ENCODE peak calls at places on chromosomes 1 and 21, in ten cellular contexts. Z, T, B, E, R, V, J, Y, A and Q are unnamed samples.

GRCh38 chr1:57295326-57295725 is 128.5 kb downstream of the DAB1 start:
- DNase-seq in Z (no peak), T (no peak), B (no peak), E (no peak), R (no peak), V (no peak), J (no peak), Y (no peak), A (no peak), Q (no peak)

GRCh38 chr1:231803353-231803752 is 176.8 kb downstream of the DISC1 start:
- DNase-seq in Z (no peak), T (no peak), B (peak), E (no peak), R (peak), V (no peak), J (no peak), Y (no peak), A (no peak), Q (no peak)

GRCh38 chr1:52080014-52080415 is 23.9 kb downstream of the BTF3L4 start:
- DNase-seq in Z (no peak), T (no peak), B (no peak), E (no peak), R (no peak), V (no peak), J (peak), Y (no peak), A (no peak), Q (no peak)

GRCh38 chr1:174748603-174749002 is 251.1 kb upstream of the CACYBP start:
- DNase-seq in Z (no peak), T (no peak), B (no peak), E (no peak), R (no peak), V (no peak), J (no peak), Y (no peak), A (no peak), Q (no peak)

GRCh38 chr1:41666991-41667631 is 182.6 kb upstream of the EDN2 start:
- DNase-seq in Z (no peak), T (no peak), B (no peak), E (no peak), R (no peak), V (peak), J (no peak), Y (no peak), A (peak), Q (no peak)

GRCh38 chr1:118151312-118151937 is 33.6 kb downstream of the SPAG17 start:
- DNase-seq in Z (no peak), T (peak), B (no peak), E (no peak), R (peak), V (peak), J (peak), Y (no peak), A (no peak), Q (no peak)

GRCh38 chr1:63537940-63538339 is 14.6 kb downstream of the EFCAB7 start:
- DNase-seq in Z (no peak), T (no peak), B (no peak), E (no peak), R (no peak), V (no peak), J (peak), Y (no peak), A (no peak), Q (no peak)

GRCh38 chr1:20366766-20367602 is 76.3 kb downstream of the VWA5B1 start:
- DNase-seq in Z (no peak), T (no peak), B (no peak), E (peak), R (no peak), V (no peak), J (peak), Y (no peak), A (no peak), Q (no peak)

GRCh38 chr21:34728479-34728878 is 59.7 kb downstream of the CLIC6 start:
- DNase-seq in Z (no peak), T (no peak), B (peak), E (no peak), R (no peak), V (peak), J (no peak), Y (no peak), A (no peak), Q (no peak)

GRCh38 chr21:34528131-34528561 is 16.1 kb upstream of the KCNE1 start:
- DNase-seq in Z (no peak), T (no peak), B (no peak), E (no peak), R (no peak), V (no peak), J (no peak), Y (no peak), A (no peak), Q (no peak)

GRCh38 chr21:34695434-34695833 is 26.6 kb downstream of the CLIC6 start:
- DNase-seq in Z (no peak), T (no peak), B (no peak), E (no peak), R (no peak), V (no peak), J (no peak), Y (no peak), A (no peak), Q (no peak)

GRCh38 chr1:159922499-159923202 is 2.7 kb downstream of the TAGLN2 start:
- DNase-seq in Z (peak), T (peak), B (peak), E (peak), R (no peak), V (no peak), J (peak), Y (no peak), A (no peak), Q (peak)

GRCh38 chr1:225919906-225920305 is 4.1 kb downstream of the PYCR2 start:
- DNase-seq in Z (peak), T (peak), B (peak), E (peak), R (peak), V (peak), J (peak), Y (no peak), A (no peak), Q (peak)

GRCh38 chr1:10980841-10981727 is 31.4 kb upstream of the TARDBP start:
- DNase-seq in Z (no peak), T (no peak), B (no peak), E (no peak), R (peak), V (no peak), J (no peak), Y (no peak), A (no peak), Q (peak)

GRCh38 chr1:147169171-147169570 is 3.1 kb downstream of the PRKAB2 start:
- DNase-seq in Z (no peak), T (no peak), B (no peak), E (no peak), R (no peak), V (no peak), J (no peak), Y (no peak), A (no peak), Q (no peak)

GRCh38 chr1:147172168-147173016 is at the start of gene PRKAB2:
- DNase-seq in Z (peak), T (peak), B (peak), E (peak), R (peak), V (peak), J (peak), Y (peak), A (peak), Q (peak)

GRCh38 chr1:147171399-147172167 is 687 bp downstream of the PRKAB2 start:
- DNase-seq in Z (no peak), T (no peak), B (no peak), E (no peak), R (no peak), V (peak), J (peak), Y (no peak), A (no peak), Q (no peak)

GRCh38 chr1:147168626-147169058 is 3.6 kb downstream of the PRKAB2 start:
- DNase-seq in Z (no peak), T (no peak), B (no peak), E (no peak), R (peak), V (no peak), J (peak), Y (no peak), A (no peak), Q (no peak)

GRCh38 chr1:147169840-147170674 is 2.2 kb downstream of the PRKAB2 start:
- DNase-seq in Z (no peak), T (no peak), B (no peak), E (no peak), R (no peak), V (no peak), J (no peak), Y (no peak), A (no peak), Q (no peak)
- H3K4me3 ChIP-seq in Z (no peak), T (peak), B (peak), E (peak), R (no peak), V (no peak), J (peak), Y (peak), A (no peak), Q (peak)

GRCh38 chr1:212177542-212177941 is 107.7 kb upstream of the PPP2R5A start:
- DNase-seq in Z (no peak), T (no peak), B (no peak), E (no peak), R (no peak), V (no peak), J (no peak), Y (no peak), A (no peak), Q (no peak)

GRCh38 chr1:212178830-212179370 is 106.3 kb upstream of the PPP2R5A start:
- DNase-seq in Z (no peak), T (no peak), B (no peak), E (no peak), R (no peak), V (no peak), J (no peak), Y (no peak), A (no peak), Q (no peak)

GRCh38 chr1:212181015-212181891 is 104.0 kb upstream of the PPP2R5A start:
- DNase-seq in Z (no peak), T (no peak), B (no peak), E (no peak), R (no peak), V (no peak), J (no peak), Y (no peak), A (no peak), Q (no peak)

GRCh38 chr1:212182585-212182984 is 102.6 kb upstream of the PPP2R5A start:
- DNase-seq in Z (no peak), T (no peak), B (no peak), E (no peak), R (no peak), V (no peak), J (no peak), Y (no peak), A (no peak), Q (no peak)

GRCh38 chr1:212179394-212180076 is 105.7 kb upstream of the PPP2R5A start:
- DNase-seq in Z (no peak), T (no peak), B (no peak), E (no peak), R (no peak), V (no peak), J (peak), Y (no peak), A (no peak), Q (no peak)
- H3K27ac ChIP-seq in Z (peak), T (no peak), B (no peak), E (no peak), R (no peak), V (no peak), J (no peak), Y (no peak), A (no peak), Q (no peak)

DNA sequence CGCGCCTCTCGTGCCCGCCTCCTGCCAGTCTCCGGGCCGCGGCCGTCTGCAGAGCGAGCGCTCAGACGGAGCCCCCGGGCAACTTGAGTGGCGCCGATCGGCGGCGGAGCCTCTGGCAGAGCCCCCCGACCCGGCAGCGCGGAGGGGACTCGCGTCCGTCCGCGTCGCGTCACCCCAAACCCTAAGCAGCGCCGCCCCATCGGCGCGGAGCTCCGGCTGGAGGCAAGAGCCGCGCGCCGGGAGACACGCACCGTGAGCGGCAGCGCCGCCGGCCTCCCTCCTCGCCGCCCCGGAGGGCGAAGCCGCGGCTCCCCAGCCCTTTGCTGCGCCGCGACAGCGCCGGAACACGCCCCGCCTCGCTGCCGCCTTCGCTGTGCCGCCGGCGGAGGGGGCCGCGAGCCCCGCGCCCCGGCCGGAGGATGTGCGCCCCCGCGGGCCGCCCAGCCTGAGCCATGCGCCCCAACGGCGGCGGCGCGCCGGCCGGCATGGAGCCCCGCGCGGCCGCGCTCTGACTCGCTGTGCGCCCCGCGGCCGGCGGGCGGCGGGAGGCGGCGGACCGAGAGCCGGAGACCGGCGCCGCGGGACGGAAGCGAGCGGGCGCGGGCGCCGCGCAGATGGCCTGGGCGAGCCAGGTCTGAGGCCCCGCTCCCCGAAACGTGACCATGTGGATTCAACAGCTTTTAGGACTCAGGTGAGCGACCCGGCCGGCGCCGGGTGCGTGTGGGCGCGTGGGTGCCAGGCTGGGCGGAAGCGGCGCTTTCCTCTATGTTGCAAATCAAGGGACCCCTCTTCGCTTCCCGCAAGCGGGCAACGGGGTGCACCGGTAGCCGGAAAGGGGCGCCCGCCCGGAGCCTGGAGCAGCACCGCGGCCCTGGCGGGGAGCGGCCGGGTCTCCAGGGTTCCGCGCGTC is 610 bp downstream of the AJAP1 start:
- DNase-seq in Z (peak), T (peak), B (no peak), E (no peak), R (no peak), V (no peak), J (peak), Y (no peak), A (no peak), Q (no peak)
- H3K4me3 ChIP-seq in Z (peak), T (peak), B (no peak), E (peak), R (no peak), V (peak), J (no peak), Y (peak), A (no peak), Q (peak)

GRCh38 chr1:161197560-161198205 is 1.2 kb downstream of the ADAMTS4 start:
- DNase-seq in Z (no peak), T (peak), B (no peak), E (no peak), R (no peak), V (no peak), J (no peak), Y (no peak), A (no peak), Q (no peak)

GRCh38 chr1:161200421-161200991 is 1.7 kb upstream of the ADAMTS4 start:
- DNase-seq in Z (no peak), T (peak), B (no peak), E (no peak), R (no peak), V (no peak), J (no peak), Y (no peak), A (no peak), Q (no peak)

GRCh38 chr1:161198206-161198876 is 513 bp downstream of the ADAMTS4 start:
- DNase-seq in Z (no peak), T (peak), B (no peak), E (no peak), R (no peak), V (no peak), J (peak), Y (no peak), A (no peak), Q (no peak)

GRCh38 chr1:161199506-161200119 is 759 bp upstream of the ADAMTS4 start:
- DNase-seq in Z (no peak), T (peak), B (no peak), E (no peak), R (no peak), V (no peak), J (no peak), Y (no peak), A (no peak), Q (no peak)

DNA sequence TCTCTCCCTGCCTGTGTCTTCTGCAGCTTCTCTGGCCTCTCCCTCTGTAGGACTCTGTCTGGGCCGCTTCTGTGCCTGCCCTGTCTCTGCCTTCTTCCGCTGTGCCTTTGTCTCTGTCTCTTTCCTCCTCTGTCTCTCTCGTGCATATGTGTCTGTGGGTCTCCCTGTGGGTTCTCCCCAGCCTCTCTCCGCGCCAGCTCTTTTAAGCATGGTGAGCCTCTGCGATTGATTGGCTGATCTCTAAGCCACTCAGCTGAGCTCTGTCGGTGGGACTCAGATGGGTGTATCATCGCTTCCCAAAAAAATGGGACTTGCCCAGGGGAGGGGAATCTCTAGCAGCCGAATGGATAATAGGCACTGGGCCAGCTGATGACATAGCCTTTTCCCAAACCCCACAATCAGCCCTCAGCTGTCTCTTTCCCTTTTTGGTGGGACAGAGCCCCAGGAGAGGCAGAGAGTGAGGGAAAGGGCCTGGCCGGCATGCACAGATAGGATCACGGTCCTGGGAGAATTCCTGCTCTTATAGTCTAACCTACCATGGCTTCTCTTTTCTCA is at the start of gene ADAMTS4:
- DNase-seq in Z (no peak), T (peak), B (peak), E (peak), R (peak), V (no peak), J (peak), Y (no peak), A (no peak), Q (no peak)
- H3K27ac ChIP-seq in Z (peak), T (peak), B (peak), E (peak), R (peak), V (peak), J (peak), Y (peak), A (peak), Q (peak)

GRCh38 chr1:16151200-16151708 is 4.6 kb downstream of the EPHA2 start:
- DNase-seq in Z (no peak), T (no peak), B (no peak), E (peak), R (no peak), V (no peak), J (no peak), Y (no peak), A (no peak), Q (no peak)

GRCh38 chr1:16150508-16150907 is 5.4 kb downstream of the EPHA2 start:
- DNase-seq in Z (no peak), T (no peak), B (no peak), E (peak), R (no peak), V (no peak), J (no peak), Y (no peak), A (no peak), Q (no peak)

GRCh38 chr1:16152521-16153087 is 3.3 kb downstream of the EPHA2 start:
- DNase-seq in Z (no peak), T (no peak), B (no peak), E (peak), R (no peak), V (no peak), J (peak), Y (no peak), A (no peak), Q (no peak)

GRCh38 chr1:16153110-16153998 is 2.5 kb downstream of the EPHA2 start:
- DNase-seq in Z (no peak), T (no peak), B (no peak), E (peak), R (no peak), V (no peak), J (no peak), Y (no peak), A (no peak), Q (no peak)

GRCh38 chr1:16151985-16152384 is 3.9 kb downstream of the EPHA2 start:
- DNase-seq in Z (no peak), T (no peak), B (no peak), E (peak), R (no peak), V (no peak), J (no peak), Y (no peak), A (no peak), Q (no peak)
- H3K4me3 ChIP-seq in Z (peak), T (no peak), B (no peak), E (peak), R (no peak), V (no peak), J (no peak), Y (no peak), A (no peak), Q (peak)

GRCh38 chr1:184507604-184508289 is 120.9 kb downstream of the C1orf21 start:
- DNase-seq in Z (no peak), T (no peak), B (no peak), E (no peak), R (no peak), V (no peak), J (no peak), Y (no peak), A (no peak), Q (no peak)
- H3K27ac ChIP-seq in Z (no peak), T (no peak), B (peak), E (peak), R (peak), V (peak), J (peak), Y (peak), A (no peak), Q (peak)